ENCODE peak calls at places on chromosomes 4 and X, in four cellular contexts. U is pancreas, K is hypothalamus, A is fibroblast of mammary gland. J is an unnamed sample.

GRCh38 chr4:4961936-4962335 is 57.3 kb downstream of the CYTL1 start:
- DNase-seq in U (no peak), K (no peak), A (no peak), J (no peak)

GRCh38 chrX:31894152-31894551 is 822.3 kb upstream of the FTHL17 start:
- DNase-seq in U (no peak), K (no peak), A (no peak), J (no peak)

GRCh38 chrX:37871626-37872302 is 24.4 kb upstream of the DYNLT3 start:
- DNase-seq in U (no peak), K (no peak), A (peak; percentile 85), J (peak; percentile 87)

GRCh38 chrX:30593435-30594200 is 16.1 kb upstream of the TASL start:
- DNase-seq in U (no peak), K (no peak), A (no peak), J (no peak)

GRCh38 chrX:10577863-10578262 is 42.5 kb downstream of the MID1 start:
- DNase-seq in U (no peak), K (no peak), A (peak; percentile 10), J (no peak)

GRCh38 chr4:1012031-1012739 is 759 bp downstream of the FGFRL1 start:
- DNase-seq in U (no peak), K (no peak), A (no peak), J (peak; percentile 48)

GRCh38 chr4:168472920-168473319 is 7.4 kb downstream of the DDX60L start:
- DNase-seq in U (no peak), K (no peak), A (no peak), J (no peak)

GRCh38 chr4:98845960-98846359 is 83.0 kb downstream of the EIF4E start:
- DNase-seq in U (no peak), K (no peak), A (no peak), J (no peak)

GRCh38 chr4:113080050-113080449 is 30.6 kb downstream of the ANK2 start:
- DNase-seq in U (no peak), K (no peak), A (peak; percentile 34), J (no peak)

GRCh38 chr4:127778102-127778501 is 4.0 kb upstream of the HSPA4L start:
- DNase-seq in U (no peak), K (no peak), A (no peak), J (no peak)

GRCh38 chr4:44927361-44928061 is 201.2 kb upstream of the GNPDA2 start:
- DNase-seq in U (no peak), K (no peak), A (peak; percentile 47), J (no peak)